ENCODE peak calls at places on chromosomes 12 and 14, in eight cellular contexts. One of them, this sample, is unnamed.

GRCh38 chr14:90578283-90578985 is 181.6 kb downstream of the CALM1 start:
- DNase-seq in heart left ventricle: peak; percentile 83
- DNase-seq in HepG2: no peak
- DNase-seq in ovary: no peak
- DNase-seq in transverse colon: no peak
- DNase-seq in NB4: no peak
- DNase-seq in IMR-90: no peak
- DNase-seq in stomach: no peak
- DNase-seq in this sample: no peak

GRCh38 chr12:14828896-14829295 is 14.4 kb downstream of the ART4 start:
- DNase-seq in heart left ventricle: no peak
- DNase-seq in HepG2: no peak
- DNase-seq in ovary: no peak
- DNase-seq in transverse colon: no peak
- DNase-seq in NB4: peak; percentile 9
- DNase-seq in IMR-90: peak; percentile 31
- DNase-seq in stomach: no peak
- DNase-seq in this sample: peak; percentile 6

GRCh38 chr12:102917026-102917787 is at the start of gene PAH:
- DNase-seq in heart left ventricle: no peak
- DNase-seq in HepG2: peak; percentile 91
- DNase-seq in ovary: peak; percentile 15
- DNase-seq in transverse colon: peak; percentile 35
- DNase-seq in NB4: peak; percentile 15
- DNase-seq in IMR-90: no peak
- DNase-seq in stomach: peak; percentile 26
- DNase-seq in this sample: no peak

GRCh38 chr14:51319181-51319597 is 79.1 kb downstream of the TMX1 start:
- DNase-seq in heart left ventricle: no peak
- DNase-seq in HepG2: no peak
- DNase-seq in ovary: no peak
- DNase-seq in transverse colon: no peak
- DNase-seq in NB4: no peak
- DNase-seq in IMR-90: no peak
- DNase-seq in stomach: no peak
- DNase-seq in this sample: peak; percentile 36

GRCh38 chr12:14756331-14757143 is 46.7 kb downstream of the WBP11 start:
- DNase-seq in heart left ventricle: no peak
- DNase-seq in HepG2: peak; percentile 45
- DNase-seq in ovary: peak; percentile 28
- DNase-seq in transverse colon: no peak
- DNase-seq in NB4: no peak
- DNase-seq in IMR-90: no peak
- DNase-seq in stomach: peak; percentile 45
- DNase-seq in this sample: peak; percentile 23

GRCh38 chr12:55072093-55072492 is 52.3 kb downstream of the NEUROD4 start:
- DNase-seq in heart left ventricle: peak; percentile 66
- DNase-seq in HepG2: peak; percentile 23
- DNase-seq in ovary: no peak
- DNase-seq in transverse colon: peak; percentile 32
- DNase-seq in NB4: peak; percentile 65
- DNase-seq in IMR-90: no peak
- DNase-seq in stomach: peak; percentile 61
- DNase-seq in this sample: peak; percentile 66

GRCh38 chr12:7144414-7145120 is 14.4 kb downstream of the CLSTN3 start:
- DNase-seq in heart left ventricle: no peak
- DNase-seq in HepG2: no peak
- DNase-seq in ovary: no peak
- DNase-seq in transverse colon: no peak
- DNase-seq in NB4: peak; percentile 53
- DNase-seq in IMR-90: peak; percentile 40
- DNase-seq in stomach: no peak
- DNase-seq in this sample: peak; percentile 54

GRCh38 chr12:109999649-109999971 is 380 bp downstream of the ANKRD13A start:
- DNase-seq in heart left ventricle: no peak
- DNase-seq in HepG2: no peak
- DNase-seq in ovary: peak; percentile 21
- DNase-seq in transverse colon: no peak
- DNase-seq in NB4: no peak
- DNase-seq in IMR-90: no peak
- DNase-seq in stomach: no peak
- DNase-seq in this sample: no peak

GRCh38 chr14:53027031-53027430 is 76.2 kb upstream of the FERMT2 start:
- DNase-seq in heart left ventricle: no peak
- DNase-seq in HepG2: no peak
- DNase-seq in ovary: no peak
- DNase-seq in transverse colon: no peak
- DNase-seq in NB4: no peak
- DNase-seq in IMR-90: no peak
- DNase-seq in stomach: no peak
- DNase-seq in this sample: no peak

GRCh38 chr14:20350860-20351259 is 7.4 kb downstream of the PARP2 start:
- DNase-seq in heart left ventricle: no peak
- DNase-seq in HepG2: no peak
- DNase-seq in ovary: no peak
- DNase-seq in transverse colon: no peak
- DNase-seq in NB4: no peak
- DNase-seq in IMR-90: peak; percentile 17
- DNase-seq in stomach: no peak
- DNase-seq in this sample: no peak

GRCh38 chr14:73764881-73765280 is 50.7 kb upstream of the PNMA1 start:
- DNase-seq in heart left ventricle: peak; percentile 81
- DNase-seq in HepG2: no peak
- DNase-seq in ovary: no peak
- DNase-seq in transverse colon: peak; percentile 79
- DNase-seq in NB4: no peak
- DNase-seq in IMR-90: no peak
- DNase-seq in stomach: peak; percentile 83
- DNase-seq in this sample: no peak

GRCh38 chr12:77932216-77932615 is 101.5 kb downstream of the NAV3 start:
- DNase-seq in heart left ventricle: no peak
- DNase-seq in HepG2: no peak
- DNase-seq in ovary: no peak
- DNase-seq in transverse colon: no peak
- DNase-seq in NB4: peak; percentile 8
- DNase-seq in IMR-90: no peak
- DNase-seq in stomach: no peak
- DNase-seq in this sample: no peak

GRCh38 chr12:2640709-2641108 is 154.1 kb upstream of the FKBP4 start:
- DNase-seq in heart left ventricle: peak; percentile 72
- DNase-seq in HepG2: no peak
- DNase-seq in ovary: no peak
- DNase-seq in transverse colon: peak; percentile 11
- DNase-seq in NB4: peak; percentile 63
- DNase-seq in IMR-90: peak; percentile 99
- DNase-seq in stomach: peak; percentile 33
- DNase-seq in this sample: no peak

GRCh38 chr12:70691018-70691672 is 53.9 kb upstream of the PTPRB start:
- DNase-seq in heart left ventricle: no peak
- DNase-seq in HepG2: no peak
- DNase-seq in ovary: no peak
- DNase-seq in transverse colon: no peak
- DNase-seq in NB4: no peak
- DNase-seq in IMR-90: peak; percentile 65
- DNase-seq in stomach: no peak
- DNase-seq in this sample: no peak

GRCh38 chr14:68507544-68508081 is 285.3 kb downstream of the ZFP36L1 start:
- DNase-seq in heart left ventricle: no peak
- DNase-seq in HepG2: no peak
- DNase-seq in ovary: no peak
- DNase-seq in transverse colon: no peak
- DNase-seq in NB4: no peak
- DNase-seq in IMR-90: no peak
- DNase-seq in stomach: no peak
- DNase-seq in this sample: no peak

GRCh38 chr12:3752741-3753486 is at the start of gene CRACR2A:
- DNase-seq in heart left ventricle: peak; percentile 80
- DNase-seq in HepG2: no peak
- DNase-seq in ovary: peak; percentile 61
- DNase-seq in transverse colon: peak; percentile 84
- DNase-seq in NB4: peak; percentile 93
- DNase-seq in IMR-90: peak; percentile 31
- DNase-seq in stomach: peak; percentile 68
- DNase-seq in this sample: peak; percentile 87

GRCh38 chr12:45730842-45731336 is 1.4 kb downstream of the ARID2 start:
- DNase-seq in heart left ventricle: no peak
- DNase-seq in HepG2: peak; percentile 60
- DNase-seq in ovary: peak; percentile 14
- DNase-seq in transverse colon: no peak
- DNase-seq in NB4: peak; percentile 60
- DNase-seq in IMR-90: peak; percentile 39
- DNase-seq in stomach: no peak
- DNase-seq in this sample: peak; percentile 71

GRCh38 chr12:45731376-45731775 is 1.9 kb downstream of the ARID2 start:
- DNase-seq in heart left ventricle: no peak
- DNase-seq in HepG2: no peak
- DNase-seq in ovary: no peak
- DNase-seq in transverse colon: no peak
- DNase-seq in NB4: no peak
- DNase-seq in IMR-90: no peak
- DNase-seq in stomach: no peak
- DNase-seq in this sample: no peak

GRCh38 chr12:45728625-45729232 is 777 bp upstream of the ARID2 start:
- DNase-seq in heart left ventricle: peak; percentile 99
- DNase-seq in HepG2: peak; percentile 92
- DNase-seq in ovary: peak; percentile 95
- DNase-seq in transverse colon: peak; percentile 98
- DNase-seq in NB4: peak; percentile 99
- DNase-seq in IMR-90: peak; percentile 96
- DNase-seq in stomach: peak; percentile 97
- DNase-seq in this sample: peak; percentile 98

GRCh38 chr12:45729233-45730115 is at the start of gene ARID2:
- DNase-seq in heart left ventricle: peak; percentile 78
- DNase-seq in HepG2: peak; percentile 14
- DNase-seq in ovary: peak; percentile 69
- DNase-seq in transverse colon: peak; percentile 74
- DNase-seq in NB4: peak; percentile 86
- DNase-seq in IMR-90: peak; percentile 67
- DNase-seq in stomach: peak; percentile 67
- DNase-seq in this sample: peak; percentile 80

DNA sequence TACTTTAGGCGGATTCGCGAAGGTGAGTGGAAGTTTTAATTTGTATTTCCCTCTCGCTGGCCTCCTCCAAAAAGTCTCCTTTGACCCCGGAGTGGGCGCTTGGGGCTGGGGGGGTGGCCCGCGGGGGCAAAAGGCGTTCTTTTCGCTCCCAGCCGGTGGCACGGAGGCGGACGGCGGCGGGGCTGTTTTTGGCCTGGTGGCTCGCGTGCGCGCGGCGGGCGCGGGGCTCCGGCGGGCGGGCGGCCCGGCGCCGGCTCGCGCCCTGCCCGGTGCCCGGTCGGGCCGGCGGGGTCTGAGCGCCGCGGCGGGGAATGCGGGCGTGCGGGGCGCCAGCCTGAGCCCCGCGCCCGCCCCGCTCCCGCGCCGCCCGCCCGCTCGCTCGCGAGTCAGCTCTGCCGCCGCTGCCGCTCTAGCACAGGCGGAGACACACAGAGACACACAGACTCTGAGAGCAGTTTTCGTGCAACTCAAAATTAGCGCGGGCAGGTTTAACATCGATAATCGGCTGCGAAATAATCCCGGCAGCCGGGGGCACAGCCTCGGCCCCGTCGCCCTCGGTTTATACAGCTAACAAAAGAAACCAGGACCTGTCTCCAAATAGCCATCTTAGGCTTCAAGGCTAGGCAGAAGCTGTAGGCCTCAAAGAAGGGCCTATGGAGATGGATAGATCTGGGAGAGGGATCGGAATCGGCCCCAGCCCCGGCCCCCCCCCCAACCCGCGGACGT is 773 bp downstream of the ARID2 start:
- DNase-seq in heart left ventricle: peak; percentile 58
- DNase-seq in HepG2: no peak
- DNase-seq in ovary: peak; percentile 48
- DNase-seq in transverse colon: peak; percentile 52
- DNase-seq in NB4: peak; percentile 78
- DNase-seq in IMR-90: peak; percentile 43
- DNase-seq in stomach: peak; percentile 42
- DNase-seq in this sample: peak; percentile 69
- TF ChIP-seq POLR2A in heart left ventricle: no peak
- TF ChIP-seq POLR2A in HepG2: no peak
- TF ChIP-seq POLR2A in ovary: no peak
- TF ChIP-seq POLR2A in transverse colon: no peak
- TF ChIP-seq POLR2A in NB4: peak; percentile 29
- TF ChIP-seq POLR2A in IMR-90: no peak
- TF ChIP-seq POLR2A in stomach: no peak
- TF ChIP-seq POLR2A in this sample: no peak

GRCh38 chr12:57232156-57232756 is 2.7 kb downstream of the SHMT2 start:
- DNase-seq in heart left ventricle: no peak
- DNase-seq in HepG2: no peak
- DNase-seq in ovary: no peak
- DNase-seq in transverse colon: no peak
- DNase-seq in NB4: no peak
- DNase-seq in IMR-90: no peak
- DNase-seq in stomach: no peak
- DNase-seq in this sample: no peak
- TF ChIP-seq POLR2A in heart left ventricle: no peak
- TF ChIP-seq POLR2A in HepG2: no peak
- TF ChIP-seq POLR2A in ovary: no peak
- TF ChIP-seq POLR2A in transverse colon: no peak
- TF ChIP-seq POLR2A in NB4: no peak
- TF ChIP-seq POLR2A in IMR-90: no peak
- TF ChIP-seq POLR2A in stomach: no peak
- TF ChIP-seq POLR2A in this sample: no peak

DNA sequence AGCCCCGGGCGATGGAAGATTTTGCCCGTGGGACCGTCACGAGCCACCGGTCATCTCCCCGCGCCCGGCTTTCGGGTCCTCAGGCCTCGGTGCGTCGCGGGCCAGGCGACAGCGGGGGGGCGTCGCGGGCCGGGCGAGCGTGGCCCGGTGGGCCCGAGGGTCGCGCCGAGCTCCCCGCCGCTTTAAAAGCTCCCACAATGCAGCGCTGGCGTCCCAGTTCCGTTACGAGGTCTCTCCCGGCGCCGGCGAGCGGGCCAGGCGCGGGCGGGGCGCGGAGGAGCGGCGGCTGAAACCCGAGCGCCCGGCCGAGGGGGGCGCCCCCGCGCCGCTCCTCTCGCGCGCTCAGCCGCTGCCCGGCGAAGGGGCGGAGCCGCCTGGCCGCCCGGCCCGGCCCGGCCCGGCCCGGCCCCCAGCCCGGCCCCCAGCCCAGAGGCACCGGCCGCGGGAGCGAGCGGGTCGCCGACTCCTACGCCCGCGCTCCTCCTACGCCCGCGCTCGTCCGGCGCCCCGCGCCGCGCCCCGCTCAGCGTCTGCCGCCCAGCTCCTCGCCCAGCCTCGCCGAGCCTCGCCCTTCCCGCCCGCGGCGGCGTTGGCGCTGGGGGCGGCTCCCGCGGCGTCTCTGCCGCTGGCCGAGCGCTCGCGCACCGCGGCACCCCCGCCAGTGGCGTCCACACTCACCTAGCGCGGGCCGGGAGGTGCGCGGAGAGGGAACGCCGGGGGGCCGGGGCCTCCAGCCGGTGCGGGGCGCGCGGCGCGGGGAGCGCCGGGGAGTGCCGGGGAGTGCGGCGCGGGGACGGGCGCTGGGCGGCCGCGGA is at the start of gene RASSF8:
- DNase-seq in heart left ventricle: peak; percentile 88
- DNase-seq in HepG2: peak; percentile 23
- DNase-seq in ovary: peak; percentile 78
- DNase-seq in transverse colon: peak; percentile 62
- DNase-seq in NB4: peak; percentile 81
- DNase-seq in IMR-90: peak; percentile 72
- DNase-seq in stomach: peak; percentile 69
- DNase-seq in this sample: peak; percentile 60
- TF ChIP-seq POLR2A in heart left ventricle: no peak
- TF ChIP-seq POLR2A in HepG2: no peak
- TF ChIP-seq POLR2A in ovary: peak; percentile 35
- TF ChIP-seq POLR2A in transverse colon: no peak
- TF ChIP-seq POLR2A in NB4: peak; percentile 14
- TF ChIP-seq POLR2A in IMR-90: peak; percentile 65
- TF ChIP-seq POLR2A in stomach: no peak
- TF ChIP-seq POLR2A in this sample: no peak

GRCh38 chr12:121248611-121249010 is 38.7 kb downstream of the P2RX4 start:
- DNase-seq in heart left ventricle: no peak
- DNase-seq in HepG2: no peak
- DNase-seq in ovary: no peak
- DNase-seq in transverse colon: peak; percentile 74
- DNase-seq in NB4: no peak
- DNase-seq in IMR-90: no peak
- DNase-seq in stomach: peak; percentile 29
- DNase-seq in this sample: no peak
- TF ChIP-seq POLR2A in heart left ventricle: no peak
- TF ChIP-seq POLR2A in HepG2: no peak
- TF ChIP-seq POLR2A in ovary: no peak
- TF ChIP-seq POLR2A in transverse colon: no peak
- TF ChIP-seq POLR2A in NB4: no peak
- TF ChIP-seq POLR2A in IMR-90: no peak
- TF ChIP-seq POLR2A in stomach: no peak
- TF ChIP-seq POLR2A in this sample: no peak